ENCODE peak calls at places on chromosomes 1 and 21, in seven cellular contexts. S is ovary, Q is right lobe of liver, N is prostate gland, D is A549, L is IMR-90, R is uterus. Y is an unnamed sample.

GRCh38 chr1:197797010-197797409 is 21.7 kb upstream of the DENND1B start:
- DNase-seq in S (no peak), Q (no peak), N (no peak), D (no peak), L (no peak), R (no peak), Y (no peak)

GRCh38 chr1:201024251-201024998 is 911 bp upstream of the KIF21B start:
- DNase-seq in S (no peak), Q (no peak), N (no peak), D (no peak), L (no peak), R (no peak), Y (no peak)

GRCh38 chr1:155005076-155005971 is 2.7 kb downstream of the ZBTB7B start:
- DNase-seq in S (no peak), Q (peak; percentile 95), N (peak; percentile 93), D (no peak), L (no peak), R (peak; percentile 45), Y (peak; percentile 87)

GRCh38 chr1:51000160-51000559 is 30.1 kb downstream of the CDKN2C start:
- DNase-seq in S (no peak), Q (no peak), N (no peak), D (no peak), L (no peak), R (no peak), Y (no peak)

GRCh38 chr21:44253832-44254700 is 7.6 kb downstream of the DNMT3L start:
- DNase-seq in S (peak; percentile 9), Q (peak; percentile 44), N (no peak), D (no peak), L (no peak), R (no peak), Y (no peak)

GRCh38 chr1:112687361-112687760 is 12.9 kb downstream of the MOV10 start:
- DNase-seq in S (no peak), Q (no peak), N (peak; percentile 75), D (no peak), L (no peak), R (no peak), Y (no peak)

GRCh38 chr1:1819762-1820161 is 41.5 kb upstream of the NADK start:
- DNase-seq in S (no peak), Q (no peak), N (no peak), D (no peak), L (no peak), R (no peak), Y (no peak)

GRCh38 chr1:8283058-8283884 is 34.6 kb upstream of the SLC45A1 start:
- DNase-seq in S (no peak), Q (no peak), N (no peak), D (no peak), L (no peak), R (no peak), Y (peak; percentile 37)

GRCh38 chr1:45328680-45329079 is 2.0 kb downstream of the HPDL start:
- DNase-seq in S (no peak), Q (no peak), N (no peak), D (no peak), L (no peak), R (no peak), Y (no peak)

GRCh38 chr1:61839702-61840101 is 97.4 kb downstream of the PATJ start:
- DNase-seq in S (no peak), Q (no peak), N (no peak), D (no peak), L (peak; percentile 80), R (no peak), Y (no peak)

GRCh38 chr1:111515291-111516007 is 12.0 kb upstream of the ADORA3 start:
- DNase-seq in S (peak; percentile 77), Q (no peak), N (no peak), D (no peak), L (peak; percentile 54), R (peak; percentile 70), Y (peak; percentile 44)

GRCh38 chr21:34846601-34847112 is 177.9 kb downstream of the CLIC6 start:
- DNase-seq in S (no peak), Q (no peak), N (no peak), D (peak; percentile 18), L (peak; percentile 89), R (no peak), Y (no peak)

GRCh38 chr1:156122519-156123355 is 8.2 kb downstream of the LMNA start:
- DNase-seq in S (peak; percentile 91), Q (peak; percentile 84), N (peak; percentile 50), D (no peak), L (peak; percentile 92), R (peak; percentile 92), Y (peak; percentile 84)

GRCh38 chr1:8989821-8990220 is 36.4 kb downstream of the SLC2A7 start:
- DNase-seq in S (no peak), Q (no peak), N (no peak), D (no peak), L (no peak), R (no peak), Y (no peak)

GRCh38 chr1:60427194-60427593 is 353.6 kb upstream of the C1orf87 start:
- DNase-seq in S (no peak), Q (no peak), N (no peak), D (no peak), L (no peak), R (no peak), Y (no peak)

GRCh38 chr1:236426215-236426614 is 32.1 kb downstream of the EDARADD start:
- DNase-seq in S (no peak), Q (no peak), N (no peak), D (no peak), L (no peak), R (no peak), Y (no peak)

GRCh38 chr1:207321045-207321789 is at the start of gene CD55:
- DNase-seq in S (peak; percentile 93), Q (peak; percentile 94), N (peak; percentile 89), D (peak; percentile 92), L (peak; percentile 86), R (peak; percentile 86), Y (peak; percentile 93)

GRCh38 chr1:214107322-214108096 is 119.7 kb downstream of the PROX1 start:
- DNase-seq in S (peak; percentile 37), Q (no peak), N (no peak), D (no peak), L (peak; percentile 0), R (no peak), Y (peak; percentile 37)

GRCh38 chr1:183568176-183569041 is 21.9 kb downstream of the NCF2 start:
- DNase-seq in S (no peak), Q (no peak), N (no peak), D (no peak), L (no peak), R (no peak), Y (no peak)

GRCh38 chr1:62746086-62746808 is 37.7 kb upstream of the ATG4C start:
- DNase-seq in S (no peak), Q (no peak), N (no peak), D (peak; percentile 17), L (peak; percentile 70), R (no peak), Y (no peak)

GRCh38 chr21:46211786-46212720 is 16.5 kb downstream of the LSS start:
- DNase-seq in S (peak; percentile 28), Q (peak; percentile 40), N (no peak), D (no peak), L (no peak), R (peak; percentile 11), Y (no peak)

GRCh38 chr1:210328746-210329488 is at the start of gene HHAT:
- DNase-seq in S (peak; percentile 83), Q (peak; percentile 93), N (peak; percentile 74), D (peak; percentile 75), L (peak; percentile 67), R (peak; percentile 67), Y (peak; percentile 79)

GRCh38 chr21:33101300-33102005 is 31.5 kb downstream of the OLIG1 start:
- DNase-seq in S (no peak), Q (no peak), N (no peak), D (no peak), L (no peak), R (no peak), Y (no peak)
- TF ChIP-seq POLR2A in S (no peak), Q (no peak), N (no peak), D (no peak), L (no peak), R (no peak), Y (no peak)

GRCh38 chr21:26126168-26126553 is 44.4 kb downstream of the APP start:
- DNase-seq in S (no peak), Q (no peak), N (no peak), D (no peak), L (no peak), R (no peak), Y (no peak)

GRCh38 chr21:26124421-26124833 is 46.1 kb downstream of the APP start:
- DNase-seq in S (no peak), Q (no peak), N (no peak), D (no peak), L (peak; percentile 67), R (no peak), Y (no peak)

GRCh38 chr21:26125433-26126167 is 45.0 kb downstream of the APP start:
- DNase-seq in S (no peak), Q (no peak), N (no peak), D (no peak), L (peak; percentile 28), R (no peak), Y (no peak)

GRCh38 chr21:26123012-26123411 is 47.6 kb downstream of the APP start:
- DNase-seq in S (no peak), Q (no peak), N (no peak), D (no peak), L (peak; percentile 59), R (no peak), Y (no peak)

GRCh38 chr21:26124896-26125295 is 45.7 kb downstream of the APP start:
- DNase-seq in S (no peak), Q (no peak), N (no peak), D (no peak), L (no peak), R (no peak), Y (no peak)
- H3K27ac ChIP-seq in S (no peak overlapping the region), Q (no peak overlapping the region), N (peak overlapping the region; percentile 30), D (no peak overlapping the region), L (peak overlapping the region; percentile 32), R (peak overlapping the region; percentile 38), Y (peak overlapping the region; percentile 49)

GRCh38 chr1:166840309-166841302 is 1.3 kb downstream of the POGK start:
- DNase-seq in S (no peak), Q (no peak), N (peak; percentile 12), D (no peak), L (peak; percentile 46), R (no peak), Y (peak; percentile 67)
- TF ChIP-seq POLR2A in S (no peak), Q (no peak), N (no peak), D (no peak), L (no peak), R (no peak), Y (no peak)

DNA sequence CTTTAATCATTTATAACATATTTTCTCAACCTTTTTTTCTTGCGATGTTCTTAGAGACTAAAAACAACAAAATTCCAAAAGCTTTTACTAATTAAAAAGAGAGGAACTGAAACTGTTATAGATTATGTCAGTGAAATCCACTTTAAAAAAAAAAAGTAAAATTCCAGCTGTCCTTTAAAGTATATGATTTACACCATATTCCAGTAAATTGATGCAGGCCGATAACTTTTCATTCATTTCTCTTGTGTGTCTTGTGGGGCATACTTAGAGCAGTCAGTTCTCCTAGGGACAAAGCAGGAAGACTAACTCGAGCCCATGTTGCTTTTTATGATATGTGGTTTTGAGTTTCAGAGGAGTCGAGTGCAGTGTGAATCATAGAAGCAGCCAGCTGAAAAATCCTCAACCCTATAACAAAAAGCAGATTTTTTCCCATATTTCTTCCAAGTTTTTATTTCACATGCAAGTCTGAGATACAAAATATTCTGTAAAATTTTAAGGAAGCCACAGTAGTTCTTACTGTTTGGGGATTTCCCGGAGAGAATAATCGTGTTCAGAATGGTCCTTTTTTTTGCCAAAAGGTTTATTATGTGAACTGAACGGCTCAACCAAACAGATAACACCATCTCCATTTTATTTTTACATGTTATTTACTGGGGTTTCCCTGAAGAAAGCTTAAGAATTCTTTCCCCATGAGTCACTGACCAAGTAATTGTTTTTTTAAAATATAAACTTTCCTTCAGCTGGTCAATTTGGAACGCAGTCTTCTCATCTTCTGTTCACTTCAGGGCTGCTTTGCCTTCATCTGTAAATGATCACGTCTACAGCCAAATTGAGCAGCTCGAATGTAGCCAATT is 77.0 kb upstream of the C1orf105 start:
- DNase-seq in S (no peak), Q (no peak), N (no peak), D (no peak), L (peak; percentile 91), R (no peak), Y (no peak)
- H3K27ac ChIP-seq in S (peak overlapping the region; percentile 59), Q (no peak overlapping the region), N (no peak overlapping the region), D (peak overlapping the region; percentile 70), L (peak overlapping the region; percentile 56), R (peak overlapping the region; percentile 70), Y (no peak overlapping the region)